ENCODE peak calls at places on chromosomes 3 and 15, in ten cellular contexts. One of them, this sample, is unnamed.

GRCh38 chr3:156602424-156602823 is 47.5 kb upstream of the SSR3 start:
- DNase-seq in progenitor cell of endocrine pancreas: no peak
- DNase-seq in AG10803: no peak
- DNase-seq in AG09319: no peak
- DNase-seq in activated B cell treated with CpG ODN at 0.5 μM for 24 hours: no peak
- DNase-seq in kidney epithelial cell: peak; percentile 82
- DNase-seq in A549: no peak
- DNase-seq in neural crest cell: no peak
- DNase-seq in mesothelial cell of epicardium: no peak
- DNase-seq in RWPE2: no peak
- DNase-seq in this sample: no peak

GRCh38 chr3:138348107-138348949 is at the start of gene MRAS:
- DNase-seq in RWPE2: no peak
- DNase-seq in activated B cell treated with CpG ODN at 0.5 μM for 24 hours: no peak
- DNase-seq in AG10803: peak; percentile 83
- DNase-seq in kidney epithelial cell: no peak
- DNase-seq in progenitor cell of endocrine pancreas: peak; percentile 72
- DNase-seq in A549: peak; percentile 60
- DNase-seq in neural crest cell: peak; percentile 63
- DNase-seq in AG09319: peak; percentile 38
- DNase-seq in mesothelial cell of epicardium: peak; percentile 48
- DNase-seq in this sample: no peak

GRCh38 chr3:133699903-133700302 is 38.2 kb upstream of the TOPBP1 start:
- DNase-seq in mesothelial cell of epicardium: no peak
- DNase-seq in kidney epithelial cell: no peak
- DNase-seq in RWPE2: no peak
- DNase-seq in activated B cell treated with CpG ODN at 0.5 μM for 24 hours: no peak
- DNase-seq in A549: no peak
- DNase-seq in AG09319: no peak
- DNase-seq in AG10803: no peak
- DNase-seq in neural crest cell: no peak
- DNase-seq in progenitor cell of endocrine pancreas: no peak
- DNase-seq in this sample: no peak

GRCh38 chr3:15102256-15102655 is 3.3 kb upstream of the RBSN start:
- DNase-seq in activated B cell treated with CpG ODN at 0.5 μM for 24 hours: no peak
- DNase-seq in AG10803: no peak
- DNase-seq in kidney epithelial cell: no peak
- DNase-seq in RWPE2: no peak
- DNase-seq in progenitor cell of endocrine pancreas: no peak
- DNase-seq in mesothelial cell of epicardium: no peak
- DNase-seq in A549: no peak
- DNase-seq in neural crest cell: no peak
- DNase-seq in AG09319: no peak
- DNase-seq in this sample: no peak

GRCh38 chr3:54987719-54988118 is 59.9 kb upstream of the LRTM1 start:
- DNase-seq in AG10803: no peak
- DNase-seq in A549: no peak
- DNase-seq in activated B cell treated with CpG ODN at 0.5 μM for 24 hours: no peak
- DNase-seq in RWPE2: no peak
- DNase-seq in kidney epithelial cell: no peak
- DNase-seq in AG09319: no peak
- DNase-seq in progenitor cell of endocrine pancreas: no peak
- DNase-seq in neural crest cell: no peak
- DNase-seq in mesothelial cell of epicardium: no peak
- DNase-seq in this sample: no peak

GRCh38 chr3:193377591-193377990 is 962 bp downstream of the ATP13A5 start:
- DNase-seq in mesothelial cell of epicardium: no peak
- DNase-seq in activated B cell treated with CpG ODN at 0.5 μM for 24 hours: no peak
- DNase-seq in AG10803: no peak
- DNase-seq in AG09319: no peak
- DNase-seq in progenitor cell of endocrine pancreas: no peak
- DNase-seq in neural crest cell: no peak
- DNase-seq in kidney epithelial cell: no peak
- DNase-seq in RWPE2: no peak
- DNase-seq in A549: no peak
- DNase-seq in this sample: no peak

GRCh38 chr3:27311400-27311799 is 57.8 kb downstream of the NEK10 start:
- DNase-seq in RWPE2: peak; percentile 69
- DNase-seq in AG10803: peak; percentile 90
- DNase-seq in kidney epithelial cell: peak; percentile 75
- DNase-seq in progenitor cell of endocrine pancreas: no peak
- DNase-seq in mesothelial cell of epicardium: no peak
- DNase-seq in A549: peak; percentile 60
- DNase-seq in neural crest cell: no peak
- DNase-seq in AG09319: peak; percentile 31
- DNase-seq in activated B cell treated with CpG ODN at 0.5 μM for 24 hours: no peak
- DNase-seq in this sample: no peak

GRCh38 chr3:142489572-142490323 is 41.9 kb upstream of the XRN1 start:
- DNase-seq in AG09319: no peak
- DNase-seq in A549: no peak
- DNase-seq in RWPE2: no peak
- DNase-seq in AG10803: no peak
- DNase-seq in progenitor cell of endocrine pancreas: no peak
- DNase-seq in kidney epithelial cell: no peak
- DNase-seq in neural crest cell: no peak
- DNase-seq in mesothelial cell of epicardium: no peak
- DNase-seq in activated B cell treated with CpG ODN at 0.5 μM for 24 hours: no peak
- DNase-seq in this sample: no peak

GRCh38 chr3:108202834-108203233 is 19.4 kb downstream of the IFT57 start:
- DNase-seq in progenitor cell of endocrine pancreas: no peak
- DNase-seq in AG10803: peak; percentile 46
- DNase-seq in activated B cell treated with CpG ODN at 0.5 μM for 24 hours: no peak
- DNase-seq in RWPE2: no peak
- DNase-seq in A549: no peak
- DNase-seq in AG09319: no peak
- DNase-seq in kidney epithelial cell: no peak
- DNase-seq in mesothelial cell of epicardium: no peak
- DNase-seq in neural crest cell: no peak
- DNase-seq in this sample: no peak

GRCh38 chr3:62922326-62922725 is 47.1 kb upstream of the CADPS start:
- DNase-seq in kidney epithelial cell: no peak
- DNase-seq in mesothelial cell of epicardium: no peak
- DNase-seq in AG09319: peak; percentile 31
- DNase-seq in RWPE2: no peak
- DNase-seq in AG10803: peak; percentile 40
- DNase-seq in neural crest cell: no peak
- DNase-seq in activated B cell treated with CpG ODN at 0.5 μM for 24 hours: no peak
- DNase-seq in progenitor cell of endocrine pancreas: no peak
- DNase-seq in A549: no peak
- DNase-seq in this sample: no peak

GRCh38 chr3:111072016-111072891 is 638 bp downstream of the NECTIN3 start:
- DNase-seq in progenitor cell of endocrine pancreas: peak; percentile 34
- DNase-seq in mesothelial cell of epicardium: peak; percentile 33
- DNase-seq in AG10803: peak; percentile 34
- DNase-seq in A549: peak; percentile 7
- DNase-seq in RWPE2: no peak
- DNase-seq in neural crest cell: peak; percentile 28
- DNase-seq in kidney epithelial cell: no peak
- DNase-seq in activated B cell treated with CpG ODN at 0.5 μM for 24 hours: peak; percentile 23
- DNase-seq in AG09319: no peak
- DNase-seq in this sample: no peak

GRCh38 chr15:76968310-76968709 is 26.6 kb upstream of the PSTPIP1 start:
- DNase-seq in AG10803: peak; percentile 13
- DNase-seq in mesothelial cell of epicardium: no peak
- DNase-seq in neural crest cell: no peak
- DNase-seq in activated B cell treated with CpG ODN at 0.5 μM for 24 hours: no peak
- DNase-seq in A549: no peak
- DNase-seq in AG09319: no peak
- DNase-seq in kidney epithelial cell: peak; percentile 28
- DNase-seq in RWPE2: no peak
- DNase-seq in progenitor cell of endocrine pancreas: no peak
- DNase-seq in this sample: no peak

GRCh38 chr3:56952846-56953245 is 107.6 kb upstream of the SPATA12 start:
- DNase-seq in A549: no peak
- DNase-seq in AG09319: no peak
- DNase-seq in progenitor cell of endocrine pancreas: no peak
- DNase-seq in mesothelial cell of epicardium: no peak
- DNase-seq in kidney epithelial cell: no peak
- DNase-seq in neural crest cell: no peak
- DNase-seq in RWPE2: no peak
- DNase-seq in activated B cell treated with CpG ODN at 0.5 μM for 24 hours: no peak
- DNase-seq in AG10803: no peak
- DNase-seq in this sample: no peak

GRCh38 chr3:15315003-15315402 is 17.4 kb downstream of the SH3BP5 start:
- DNase-seq in A549: no peak
- DNase-seq in AG10803: peak; percentile 79
- DNase-seq in kidney epithelial cell: no peak
- DNase-seq in progenitor cell of endocrine pancreas: no peak
- DNase-seq in AG09319: no peak
- DNase-seq in RWPE2: no peak
- DNase-seq in neural crest cell: no peak
- DNase-seq in activated B cell treated with CpG ODN at 0.5 μM for 24 hours: no peak
- DNase-seq in mesothelial cell of epicardium: no peak
- DNase-seq in this sample: no peak

GRCh38 chr3:141103067-141103466 is 51.9 kb downstream of the SPSB4 start:
- DNase-seq in AG09319: no peak
- DNase-seq in neural crest cell: no peak
- DNase-seq in mesothelial cell of epicardium: no peak
- DNase-seq in A549: no peak
- DNase-seq in activated B cell treated with CpG ODN at 0.5 μM for 24 hours: no peak
- DNase-seq in kidney epithelial cell: no peak
- DNase-seq in progenitor cell of endocrine pancreas: no peak
- DNase-seq in AG10803: no peak
- DNase-seq in RWPE2: no peak
- DNase-seq in this sample: no peak

DNA sequence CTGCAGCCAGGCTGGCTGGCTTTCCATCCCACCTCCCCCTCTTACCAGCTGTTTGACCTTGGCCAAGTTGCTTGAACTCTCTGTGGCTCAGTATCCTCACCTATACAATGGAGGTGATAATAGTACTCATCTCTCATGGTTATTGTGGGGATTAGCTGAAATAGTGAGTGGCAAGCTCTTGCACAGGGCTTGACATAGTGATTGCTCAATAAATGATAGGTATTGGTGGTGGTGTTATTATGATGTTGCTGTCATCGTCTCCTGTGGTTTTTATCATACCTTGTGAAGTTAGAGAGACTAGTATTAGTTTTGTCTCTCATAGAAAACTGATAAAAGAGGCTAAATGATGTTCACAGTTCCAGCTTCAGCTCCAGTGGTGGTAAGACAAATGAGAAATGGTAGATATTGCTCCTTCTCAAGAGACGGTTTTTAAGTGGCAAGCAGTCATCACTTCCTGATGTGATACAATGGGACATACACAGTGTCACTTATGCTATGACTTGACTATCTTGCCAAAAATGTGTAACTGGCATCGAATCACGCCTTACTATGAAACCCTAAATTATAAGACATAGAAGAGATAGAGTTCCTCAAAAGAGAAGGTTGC is 12.1 kb upstream of the UBE2E1 start:
- DNase-seq in AG09319: no peak
- DNase-seq in mesothelial cell of epicardium: no peak
- DNase-seq in RWPE2: no peak
- DNase-seq in progenitor cell of endocrine pancreas: no peak
- DNase-seq in A549: no peak
- DNase-seq in activated B cell treated with CpG ODN at 0.5 μM for 24 hours: no peak
- DNase-seq in neural crest cell: no peak
- DNase-seq in AG10803: no peak
- DNase-seq in kidney epithelial cell: no peak
- DNase-seq in this sample: no peak
- TF ChIP-seq CTCF in AG09319: no peak
- TF ChIP-seq CTCF in mesothelial cell of epicardium: no peak
- TF ChIP-seq CTCF in RWPE2: no peak
- TF ChIP-seq CTCF in progenitor cell of endocrine pancreas: no peak
- TF ChIP-seq CTCF in A549: no peak
- TF ChIP-seq CTCF in activated B cell treated with CpG ODN at 0.5 μM for 24 hours: no peak
- TF ChIP-seq CTCF in neural crest cell: no peak
- TF ChIP-seq CTCF in AG10803: no peak
- TF ChIP-seq CTCF in kidney epithelial cell: no peak
- TF ChIP-seq CTCF in this sample: no peak

GRCh38 chr3:38560284-38560683 is 64.1 kb downstream of the EXOG start:
- DNase-seq in neural crest cell: no peak
- DNase-seq in RWPE2: no peak
- DNase-seq in A549: no peak
- DNase-seq in AG09319: no peak
- DNase-seq in activated B cell treated with CpG ODN at 0.5 μM for 24 hours: no peak
- DNase-seq in mesothelial cell of epicardium: no peak
- DNase-seq in progenitor cell of endocrine pancreas: no peak
- DNase-seq in kidney epithelial cell: no peak
- DNase-seq in AG10803: no peak
- DNase-seq in this sample: no peak
- TF ChIP-seq CTCF in neural crest cell: no peak
- TF ChIP-seq CTCF in RWPE2: no peak
- TF ChIP-seq CTCF in A549: no peak
- TF ChIP-seq CTCF in AG09319: no peak
- TF ChIP-seq CTCF in activated B cell treated with CpG ODN at 0.5 μM for 24 hours: no peak
- TF ChIP-seq CTCF in mesothelial cell of epicardium: peak; percentile 48
- TF ChIP-seq CTCF in progenitor cell of endocrine pancreas: no peak
- TF ChIP-seq CTCF in kidney epithelial cell: no peak
- TF ChIP-seq CTCF in AG10803: no peak
- TF ChIP-seq CTCF in this sample: no peak

DNA sequence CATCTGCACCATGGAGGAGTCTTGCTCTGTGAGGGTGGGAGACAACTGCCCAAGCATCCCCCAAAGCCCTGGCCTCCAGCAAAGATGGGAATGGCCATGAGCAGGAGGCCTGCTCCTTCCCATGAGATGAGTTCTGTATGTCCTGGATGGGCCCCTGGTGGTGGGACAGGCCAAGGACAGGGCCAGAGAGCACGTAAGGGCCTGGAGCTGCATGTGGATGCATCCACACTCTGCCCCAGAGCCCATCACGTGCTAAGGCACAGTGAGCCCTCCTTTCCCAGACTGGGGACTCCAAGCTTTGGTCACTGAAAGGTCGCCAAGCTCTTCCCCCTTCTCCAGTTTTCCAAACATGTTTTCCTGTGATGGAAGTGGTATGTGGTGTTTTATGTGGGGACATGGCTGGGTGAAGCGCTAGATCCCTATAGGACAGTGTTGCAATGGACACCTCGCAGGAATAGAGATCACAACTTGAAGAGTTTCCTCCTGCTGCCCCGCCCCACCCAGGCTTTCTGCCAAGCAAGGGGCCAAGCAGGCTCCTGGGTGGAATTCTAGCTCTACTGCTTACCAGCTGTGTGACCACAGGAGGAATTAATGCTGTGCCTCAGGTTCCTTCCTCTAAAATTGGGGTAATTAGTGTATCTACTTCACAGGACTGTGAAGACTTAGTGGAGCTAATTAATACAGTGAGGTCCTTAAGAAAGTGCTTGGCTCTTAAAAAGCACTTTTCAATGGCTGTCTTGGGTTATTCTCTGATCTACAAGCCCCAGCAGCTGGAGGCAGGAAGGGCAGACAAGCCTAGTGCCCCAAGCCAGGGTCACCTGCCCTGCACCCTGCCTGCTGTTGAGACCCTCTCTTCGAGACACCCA is 106.4 kb upstream of the RPL32 start:
- DNase-seq in activated B cell treated with CpG ODN at 0.5 μM for 24 hours: no peak
- DNase-seq in progenitor cell of endocrine pancreas: no peak
- DNase-seq in AG10803: peak; percentile 87
- DNase-seq in RWPE2: no peak
- DNase-seq in AG09319: peak; percentile 42
- DNase-seq in neural crest cell: no peak
- DNase-seq in mesothelial cell of epicardium: no peak
- DNase-seq in kidney epithelial cell: no peak
- DNase-seq in A549: peak; percentile 44
- DNase-seq in this sample: no peak
- TF ChIP-seq CTCF in activated B cell treated with CpG ODN at 0.5 μM for 24 hours: no peak
- TF ChIP-seq CTCF in progenitor cell of endocrine pancreas: peak; percentile 20
- TF ChIP-seq CTCF in AG10803: peak; percentile 20
- TF ChIP-seq CTCF in RWPE2: no peak
- TF ChIP-seq CTCF in AG09319: no peak
- TF ChIP-seq CTCF in neural crest cell: no peak
- TF ChIP-seq CTCF in mesothelial cell of epicardium: no peak
- TF ChIP-seq CTCF in kidney epithelial cell: peak; percentile 19
- TF ChIP-seq CTCF in A549: no peak
- TF ChIP-seq CTCF in this sample: peak; percentile 41

GRCh38 chr15:39931615-39932014 is 2.3 kb upstream of the EIF2AK4 start:
- DNase-seq in AG09319: no peak
- DNase-seq in RWPE2: no peak
- DNase-seq in progenitor cell of endocrine pancreas: no peak
- DNase-seq in activated B cell treated with CpG ODN at 0.5 μM for 24 hours: no peak
- DNase-seq in A549: no peak
- DNase-seq in AG10803: no peak
- DNase-seq in kidney epithelial cell: no peak
- DNase-seq in mesothelial cell of epicardium: no peak
- DNase-seq in neural crest cell: no peak
- DNase-seq in this sample: no peak
- TF ChIP-seq CTCF in AG09319: no peak
- TF ChIP-seq CTCF in RWPE2: peak; percentile 63
- TF ChIP-seq CTCF in progenitor cell of endocrine pancreas: no peak
- TF ChIP-seq CTCF in activated B cell treated with CpG ODN at 0.5 μM for 24 hours: no peak
- TF ChIP-seq CTCF in A549: peak; percentile 40
- TF ChIP-seq CTCF in AG10803: peak; percentile 22
- TF ChIP-seq CTCF in kidney epithelial cell: peak; percentile 2
- TF ChIP-seq CTCF in mesothelial cell of epicardium: no peak
- TF ChIP-seq CTCF in neural crest cell: no peak
- TF ChIP-seq CTCF in this sample: peak; percentile 66